ENCODE peak calls at places on chromosomes 3 and 15, in eight cellular contexts. W, P, A, T, B, R, K and M are unnamed samples.

GRCh38 chr3:129581623-129582022 is 24.9 kb downstream of the PLXND1 start:
- DNase-seq in W (no peak), P (no peak), A (no peak), T (no peak), B (no peak), R (no peak), K (no peak), M (no peak)

GRCh38 chr3:29153811-29154210 is 127.1 kb upstream of the RBMS3 start:
- DNase-seq in W (peak), P (no peak), A (no peak), T (no peak), B (peak), R (no peak), K (no peak), M (no peak)

GRCh38 chr3:179073816-179074215 is 2.2 kb upstream of the ZMAT3 start:
- DNase-seq in W (no peak), P (no peak), A (no peak), T (no peak), B (no peak), R (no peak), K (no peak), M (no peak)

GRCh38 chr3:148741219-148741618 is 43.5 kb downstream of the AGTR1 start:
- DNase-seq in W (no peak), P (no peak), A (no peak), T (no peak), B (no peak), R (no peak), K (no peak), M (no peak)

GRCh38 chr15:29690765-29691475 is 131.3 kb downstream of the TJP1 start:
- DNase-seq in W (no peak), P (no peak), A (no peak), T (no peak), B (peak), R (no peak), K (no peak), M (no peak)

GRCh38 chr3:49276475-49277356 is at the start of gene C3orf62:
- DNase-seq in W (peak), P (no peak), A (peak), T (no peak), B (peak), R (peak), K (peak), M (peak)

GRCh38 chr3:99751649-99752048 is 66.0 kb upstream of the CMSS1 start:
- DNase-seq in W (peak), P (no peak), A (no peak), T (no peak), B (peak), R (no peak), K (no peak), M (no peak)

GRCh38 chr3:82940124-82940523 is 1178.7 kb upstream of the GBE1 start:
- DNase-seq in W (no peak), P (no peak), A (no peak), T (no peak), B (no peak), R (no peak), K (no peak), M (no peak)

GRCh38 chr3:183193762-183194701 is 31.5 kb upstream of the LAMP3 start:
- DNase-seq in W (peak), P (no peak), A (peak), T (peak), B (no peak), R (peak), K (no peak), M (no peak)

GRCh38 chr3:151426337-151426648 is 34.6 kb downstream of the IGSF10 start:
- DNase-seq in W (no peak), P (no peak), A (no peak), T (no peak), B (no peak), R (no peak), K (peak), M (no peak)

GRCh38 chr15:77402740-77403379 is 17.0 kb downstream of the PEAK1 start:
- DNase-seq in W (peak), P (no peak), A (no peak), T (no peak), B (peak), R (no peak), K (peak), M (no peak)

GRCh38 chr15:95284933-95285401 is 1045.5 kb upstream of the NR2F2 start:
- DNase-seq in W (peak), P (no peak), A (no peak), T (no peak), B (peak), R (peak), K (no peak), M (no peak)

GRCh38 chr15:71276355-71276665 is 161.0 kb downstream of the THSD4 start:
- DNase-seq in W (no peak), P (no peak), A (no peak), T (no peak), B (no peak), R (no peak), K (no peak), M (no peak)